ENCODE peak calls at places on chromosomes 1 and 21, in five cellular contexts. O, C, J, M and W are unnamed samples.

GRCh38 chr21:25836396-25836795 is 101.6 kb downstream of the GABPA start:
- DNase-seq in J (no peak), O (no peak), C (no peak), M (no peak), W (peak; percentile 4)

GRCh38 chr1:243287128-243287470 is 31.3 kb downstream of the SDCCAG8 start:
- DNase-seq in O (no peak), M (no peak), J (no peak), C (no peak), W (no peak)

GRCh38 chr1:168960595-168960994 is 145.9 kb upstream of the ATP1B1 start:
- DNase-seq in M (no peak), O (no peak), C (no peak), J (no peak), W (no peak)

GRCh38 chr1:11850121-11850520 is 2.5 kb upstream of the NPPA start:
- DNase-seq in C (no peak), J (no peak), O (no peak), M (no peak), W (no peak)

GRCh38 chr1:117030271-117030877 is 28.8 kb downstream of the CD101 start:
- DNase-seq in M (no peak), J (no peak), C (no peak), O (no peak), W (no peak)

GRCh38 chr1:91564888-91565700 is 64.4 kb downstream of the CDC7 start:
- DNase-seq in J (peak; percentile 67), M (no peak), O (no peak), C (no peak), W (peak; percentile 94)

GRCh38 chr1:172473302-172473701 is 29.4 kb upstream of the PIGC start:
- DNase-seq in J (no peak), M (no peak), C (no peak), O (no peak), W (no peak)

GRCh38 chr1:36847761-36848160 is 186.6 kb downstream of the GRIK3 start:
- DNase-seq in M (no peak), O (no peak), J (peak; percentile 32), C (no peak), W (no peak)

GRCh38 chr1:36570478-36571060 is 87.9 kb upstream of the CSF3R start:
- DNase-seq in C (peak; percentile 35), J (no peak), O (no peak), M (peak; percentile 35), W (no peak)

GRCh38 chr1:248821101-248821500 is 4.6 kb downstream of the SH3BP5L start:
- DNase-seq in C (no peak), O (peak; percentile 49), J (no peak), M (no peak), W (peak; percentile 95)

GRCh38 chr1:4653796-4654715 is at the start of gene AJAP1:
- DNase-seq in M (no peak), J (peak; percentile 80), O (no peak), C (no peak), W (no peak)

GRCh38 chr1:204445860-204446412 is 34.3 kb upstream of the PPP1R15B start:
- DNase-seq in J (peak; percentile 71), O (no peak), M (no peak), C (peak; percentile 75), W (no peak)

GRCh38 chr1:246428542-246429308 is 78.4 kb downstream of the SMYD3 start:
- DNase-seq in C (no peak), M (no peak), J (no peak), O (peak; percentile 95), W (peak; percentile 80)

GRCh38 chr1:200107004-200107470 is 79.5 kb downstream of the NR5A2 start:
- DNase-seq in C (no peak), J (no peak), O (no peak), M (no peak), W (peak; percentile 21)

GRCh38 chr1:32404956-32405355 is 10.7 kb upstream of the BSDC1 start:
- DNase-seq in J (no peak), C (no peak), O (no peak), M (no peak), W (no peak)

GRCh38 chr1:225653463-225654276 is 747 bp upstream of the ENAH start:
- DNase-seq in O (peak; percentile 13), C (peak; percentile 82), J (peak; percentile 76), M (peak; percentile 91), W (peak; percentile 79)

GRCh38 chr1:26122988-26123973 is 11.7 kb downstream of the PDIK1L start:
- DNase-seq in J (no peak), C (no peak), O (no peak), M (no peak), W (peak; percentile 61)

DNA sequence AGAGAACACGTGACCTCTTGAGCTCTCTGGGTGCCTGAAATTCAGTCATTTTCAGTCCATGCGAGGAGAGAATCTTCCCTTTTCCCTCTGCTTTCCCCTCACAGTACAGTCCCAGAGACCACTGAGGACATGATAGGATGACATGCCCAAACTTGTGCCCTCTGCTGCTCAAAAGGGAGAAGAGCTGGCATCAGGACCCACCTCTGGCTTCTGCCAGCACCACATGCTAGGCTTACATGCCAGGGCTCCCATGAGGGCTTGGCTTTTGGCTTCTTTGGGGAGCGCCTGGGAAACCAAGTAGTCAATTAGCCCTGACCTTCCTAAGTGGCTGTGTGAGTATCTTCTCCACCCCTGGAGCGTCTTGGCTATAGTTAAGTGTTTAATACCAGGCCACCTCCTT is 13.8 kb upstream of the KCNQ4 start:
- DNase-seq in J (no peak), O (no peak), C (no peak), M (no peak), W (no peak)
- TF ChIP-seq CTCF in J (no peak), O (peak; percentile 23), C (no peak), M (no peak), W (peak; percentile 9)

DNA sequence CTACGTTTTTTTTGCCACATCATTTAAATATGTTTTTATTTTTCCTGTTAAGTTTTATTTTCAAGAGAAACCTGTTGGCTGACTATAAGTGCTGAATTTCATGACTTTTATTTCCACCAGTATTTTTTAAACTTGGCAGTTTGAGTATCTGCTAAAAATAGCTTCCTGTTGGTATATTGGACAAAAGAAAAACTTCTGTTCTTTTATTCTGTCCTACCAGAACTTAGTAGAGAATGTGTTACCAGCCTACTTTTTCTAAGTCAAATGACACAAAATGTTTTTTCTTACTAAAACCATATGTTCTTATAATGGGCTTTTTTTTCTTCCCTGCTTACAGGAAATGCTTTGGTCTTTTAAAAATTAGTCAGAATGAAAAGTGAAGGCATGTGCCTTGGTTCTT is 7.6 kb downstream of the DR1 start:
- DNase-seq in J (no peak), O (peak; percentile 38), M (no peak), C (no peak), W (no peak)
- H3K4me3 ChIP-seq in J (no peak overlapping the region), O (no peak overlapping the region), M (no peak overlapping the region), C (no peak overlapping the region), W (peak overlapping the region; percentile 1)

GRCh38 chr1:162359523-162360236 is 17.0 kb downstream of the SPATA46 start:
- DNase-seq in C (no peak), O (no peak), J (no peak), M (no peak), W (no peak)

GRCh38 chr1:162358928-162359327 is 17.7 kb downstream of the SPATA46 start:
- DNase-seq in M (no peak), O (no peak), J (no peak), C (no peak), W (no peak)

GRCh38 chr1:162360874-162361260 is 15.8 kb downstream of the SPATA46 start:
- DNase-seq in C (no peak), M (no peak), J (no peak), O (no peak), W (peak; percentile 28)

GRCh38 chr1:162360237-162360873 is 16.3 kb downstream of the SPATA46 start:
- DNase-seq in M (no peak), J (no peak), C (no peak), O (no peak), W (no peak)

GRCh38 chr1:162357681-162358266 is 18.9 kb downstream of the SPATA46 start:
- DNase-seq in J (peak; percentile 79), O (peak; percentile 16), C (no peak), M (no peak), W (peak; percentile 60)
- TF ChIP-seq CTCF in J (peak; percentile 75), O (peak; percentile 51), C (no peak), M (peak; percentile 33), W (peak; percentile 35)

DNA sequence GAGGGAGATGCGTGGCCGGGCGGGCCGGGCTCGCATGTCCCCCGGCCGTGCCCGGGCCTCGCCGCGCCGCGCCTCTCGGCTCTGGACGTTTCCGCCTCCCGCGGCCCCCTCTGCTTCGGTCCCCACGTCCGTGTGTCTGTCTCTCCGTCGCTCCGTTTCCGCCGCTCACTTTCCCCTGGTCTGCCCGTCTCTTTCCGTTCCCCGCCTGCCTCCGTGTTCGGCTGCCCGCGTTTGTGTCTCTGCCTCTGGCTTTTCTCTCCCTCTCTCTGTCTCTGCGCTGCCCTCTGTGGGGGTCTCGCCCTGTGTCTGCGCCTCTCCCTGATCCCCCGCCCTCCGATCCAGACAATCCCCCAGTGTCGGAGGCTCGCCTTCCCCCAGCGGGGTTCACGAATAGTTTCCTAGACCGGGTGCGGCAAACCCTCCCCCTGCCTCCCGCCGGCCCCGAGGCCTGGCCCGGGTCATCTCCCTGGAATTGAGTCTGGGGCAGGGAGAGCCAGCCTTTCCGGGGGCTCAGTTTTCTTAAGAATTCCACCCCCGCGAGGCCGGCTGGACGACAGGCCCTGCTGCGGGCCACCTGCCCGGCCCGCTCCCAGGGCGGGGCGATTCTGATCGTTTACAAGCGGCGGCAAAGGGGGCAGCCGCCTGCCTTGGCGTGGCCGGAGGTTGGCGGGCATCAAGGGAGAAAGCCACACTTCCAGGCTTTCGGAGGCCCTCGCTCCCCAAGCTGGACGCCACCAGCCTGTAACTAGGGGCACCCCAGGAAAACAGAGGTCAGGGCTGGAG is 841 bp downstream of the NBL1 start:
- DNase-seq in O (no peak), M (no peak), C (peak; percentile 68), J (peak; percentile 71), W (no peak)
- H3K4me3 ChIP-seq in O (peak overlapping the region; percentile 95), M (peak overlapping the region; percentile 90), C (peak overlapping the region; percentile 59), J (peak overlapping the region; percentile 62), W (peak overlapping the region; percentile 87)

GRCh38 chr1:30685796-30686165 is 37.6 kb downstream of the MATN1 start:
- DNase-seq in O (no peak), C (peak; percentile 54), M (no peak), J (no peak), W (no peak)

GRCh38 chr1:30683699-30684098 is 39.7 kb downstream of the MATN1 start:
- DNase-seq in J (no peak), C (peak; percentile 46), O (no peak), M (no peak), W (no peak)

GRCh38 chr1:30684259-30684658 is 39.1 kb downstream of the MATN1 start:
- DNase-seq in O (no peak), C (peak; percentile 16), J (no peak), M (no peak), W (no peak)

GRCh38 chr1:30686236-30686635 is 37.1 kb downstream of the MATN1 start:
- DNase-seq in C (peak; percentile 33), M (no peak), J (peak; percentile 33), O (no peak), W (no peak)

GRCh38 chr1:30684881-30685795 is 38.2 kb downstream of the MATN1 start:
- DNase-seq in O (no peak), J (peak; percentile 99), M (no peak), C (peak; percentile 82), W (no peak)
- TF ChIP-seq CTCF in O (no peak), J (peak; percentile 57), M (no peak), C (no peak), W (no peak)

GRCh38 chr1:160206421-160207117 is 1.4 kb downstream of the PEA15 start:
- DNase-seq in M (no peak), J (peak; percentile 17), C (no peak), O (peak; percentile 67), W (peak; percentile 91)
- H3K4me3 ChIP-seq in M (peak overlapping the region; percentile 87), J (peak overlapping the region; percentile 79), C (peak overlapping the region; percentile 87), O (peak overlapping the region; percentile 72), W (peak overlapping the region; percentile 94)